ENCODE peak calls at places on chromosomes 4 and X, in six cellular contexts. P, U, D, H, Y and E are unnamed samples.

GRCh38 chr4:129113438-129113837 is 17.5 kb downstream of the C4orf33 start:
- DNase-seq in P (no peak), U (no peak), D (no peak), H (no peak), Y (no peak), E (no peak)

GRCh38 chrX:34893741-34894140 is 48.9 kb upstream of the FAM47B start:
- DNase-seq in P (no peak), U (no peak), D (no peak), H (peak), Y (no peak), E (no peak)

GRCh38 chr4:6968496-6968895 is 58.9 kb downstream of the TBC1D14 start:
- DNase-seq in P (no peak), U (no peak), D (no peak), H (no peak), Y (no peak), E (no peak)

GRCh38 chrX:122046226-122046625 is 998.8 kb downstream of the GLUD2 start:
- DNase-seq in P (no peak), U (no peak), D (no peak), H (peak), Y (no peak), E (no peak)

GRCh38 chr4:148787831-148788477 is 345.7 kb upstream of the NR3C2 start:
- DNase-seq in P (no peak), U (no peak), D (no peak), H (peak), Y (no peak), E (no peak)

GRCh38 chr4:184267673-184268573 is 50.2 kb upstream of the ENPP6 start:
- DNase-seq in P (peak), U (peak), D (peak), H (peak), Y (peak), E (peak)

GRCh38 chr4:165965503-165965902 is 92.5 kb downstream of the TLL1 start:
- DNase-seq in P (no peak), U (no peak), D (peak), H (peak), Y (no peak), E (no peak)

GRCh38 chr4:138035781-138036258 is 206.3 kb downstream of the SLC7A11 start:
- DNase-seq in P (peak), U (no peak), D (peak), H (peak), Y (peak), E (no peak)

GRCh38 chr4:168787801-168788200 is 222.3 kb downstream of the CBR4 start:
- DNase-seq in P (no peak), U (no peak), D (no peak), H (no peak), Y (no peak), E (no peak)

GRCh38 chrX:56569378-56570061 is 6.1 kb downstream of the UBQLN2 start:
- DNase-seq in P (no peak), U (no peak), D (no peak), H (no peak), Y (peak), E (no peak)

GRCh38 chr4:40403079-40403478 is 67.9 kb downstream of the CHRNA9 start:
- DNase-seq in P (no peak), U (no peak), D (no peak), H (no peak), Y (no peak), E (no peak)

GRCh38 chr4:51901363-51901762 is 58.4 kb downstream of the DCUN1D4 start:
- DNase-seq in P (no peak), U (no peak), D (no peak), H (no peak), Y (no peak), E (no peak)

GRCh38 chrX:53048169-53049126 is at the start of gene GPR173:
- DNase-seq in P (peak), U (no peak), D (no peak), H (peak), Y (no peak), E (no peak)

GRCh38 chrX:118420462-118420861 is 74.6 kb downstream of the WDR44 start:
- DNase-seq in P (no peak), U (no peak), D (peak), H (peak), Y (peak), E (no peak)

GRCh38 chr4:123856689-123857545 is 460.3 kb downstream of the SPRY1 start:
- DNase-seq in P (no peak), U (no peak), D (no peak), H (no peak), Y (no peak), E (no peak)

GRCh38 chr4:99382745-99383360 is 30.3 kb upstream of the ADH1C start:
- DNase-seq in P (no peak), U (no peak), D (no peak), H (no peak), Y (no peak), E (no peak)

GRCh38 chr4:183455431-183456145 is 11.2 kb downstream of the CDKN2AIP start:
- DNase-seq in P (no peak), U (no peak), D (no peak), H (no peak), Y (no peak), E (no peak)

GRCh38 chr4:20443406-20443805 is 191.7 kb downstream of the SLIT2 start:
- DNase-seq in P (no peak), U (no peak), D (no peak), H (no peak), Y (no peak), E (no peak)

GRCh38 chr4:77990456-77990855 is 66.7 kb upstream of the FRAS1 start:
- DNase-seq in P (no peak), U (no peak), D (no peak), H (no peak), Y (no peak), E (no peak)

GRCh38 chr4:156946508-156947197 is 24.9 kb downstream of the PDGFC start:
- DNase-seq in P (peak), U (no peak), D (peak), H (peak), Y (no peak), E (no peak)

GRCh38 chr4:13542577-13543042 is 1.7 kb downstream of the NKX3-2 start:
- DNase-seq in P (no peak), U (no peak), D (no peak), H (no peak), Y (no peak), E (no peak)

GRCh38 chr4:26953770-26954423 is 93.3 kb downstream of the STIM2 start:
- DNase-seq in P (no peak), U (no peak), D (no peak), H (no peak), Y (no peak), E (no peak)

GRCh38 chr4:73676881-73677323 is 56.7 kb upstream of the RASSF6 start:
- DNase-seq in P (no peak), U (no peak), D (peak), H (peak), Y (no peak), E (no peak)

GRCh38 chrX:40018021-40018420 is 79.7 kb downstream of the BCOR start:
- DNase-seq in P (no peak), U (no peak), D (no peak), H (no peak), Y (no peak), E (no peak)

GRCh38 chr4:60450054-60450453 is 750.1 kb upstream of the ADGRL3 start:
- DNase-seq in P (no peak), U (no peak), D (no peak), H (no peak), Y (no peak), E (no peak)

GRCh38 chr4:85165808-85166207 is 199.3 kb upstream of the WDFY3 start:
- DNase-seq in P (no peak), U (no peak), D (no peak), H (no peak), Y (no peak), E (no peak)

GRCh38 chrX:74536142-74537010 is 78.0 kb downstream of the RLIM start:
- DNase-seq in P (no peak), U (no peak), D (peak), H (peak), Y (peak), E (no peak)

GRCh38 chr4:7416745-7417432 is 17.8 kb downstream of the PSAPL1 start:
- DNase-seq in P (no peak), U (no peak), D (no peak), H (no peak), Y (no peak), E (no peak)

GRCh38 chr4:116913451-116913850 is 171.9 kb downstream of the TRAM1L1 start:
- DNase-seq in P (no peak), U (no peak), D (no peak), H (no peak), Y (no peak), E (no peak)

GRCh38 chr4:154634058-154634457 is 21.6 kb upstream of the FGG start:
- DNase-seq in P (no peak), U (no peak), D (no peak), H (no peak), Y (no peak), E (no peak)

GRCh38 chr4:26873391-26874026 is 12.9 kb downstream of the STIM2 start:
- DNase-seq in P (no peak), U (peak), D (no peak), H (no peak), Y (peak), E (peak)

GRCh38 chr4:158090323-158090722 is 82.5 kb downstream of the GASK1B start:
- DNase-seq in P (no peak), U (no peak), D (no peak), H (no peak), Y (no peak), E (no peak)

GRCh38 chr4:80017125-80017854 is 55.7 kb downstream of the ANTXR2 start:
- DNase-seq in P (peak), U (no peak), D (peak), H (peak), Y (peak), E (no peak)

GRCh38 chr4:165085946-165086345 is 26.7 kb downstream of the TMEM192 start:
- DNase-seq in P (no peak), U (no peak), D (no peak), H (peak), Y (no peak), E (no peak)

GRCh38 chr4:140052050-140052449 is 101.9 kb downstream of the MAML3 start:
- DNase-seq in P (no peak), U (peak), D (peak), H (peak), Y (peak), E (no peak)

GRCh38 chr4:84792366-84793301 is 173.9 kb downstream of the WDFY3 start:
- DNase-seq in P (peak), U (no peak), D (no peak), H (no peak), Y (no peak), E (no peak)

GRCh38 chrX:22538581-22538980 is 265.9 kb downstream of the CBLL2 start:
- DNase-seq in P (no peak), U (no peak), D (no peak), H (no peak), Y (no peak), E (no peak)

GRCh38 chrX:3346436-3347329 is at the start of gene MXRA5:
- DNase-seq in P (no peak), U (no peak), D (peak), H (no peak), Y (no peak), E (no peak)

GRCh38 chr4:33369366-33369899 is 2649.3 kb downstream of the PCDH7 start:
- DNase-seq in P (peak), U (no peak), D (no peak), H (peak), Y (no peak), E (no peak)